ENCODE peak calls at places on chromosomes 2 and 18, in eight cellular contexts. H, A, B, V, G, O, L and M are unnamed samples.

GRCh38 chr2:102790086-102790453 is 28.2 kb downstream of the TMEM182 start:
- DNase-seq in O (no peak), B (no peak), L (no peak), V (no peak), G (no peak), H (no peak), A (no peak), M (no peak)

GRCh38 chr2:160479269-160479668 is 14.3 kb downstream of the RBMS1 start:
- DNase-seq in G (no peak), A (no peak), O (no peak), V (no peak), L (no peak), H (no peak), B (no peak), M (no peak)

GRCh38 chr2:46489430-46489829 is 10.1 kb downstream of the TMEM247 start:
- DNase-seq in O (no peak), B (no peak), L (no peak), G (no peak), V (no peak), A (no peak), H (no peak), M (no peak)

GRCh38 chr2:45532171-45532570 is 78.9 kb downstream of the SRBD1 start:
- DNase-seq in A (no peak), V (no peak), G (no peak), O (no peak), L (no peak), B (no peak), H (no peak), M (no peak)

GRCh38 chr2:239445771-239446524 is 45.1 kb upstream of the HDAC4 start:
- DNase-seq in H (no peak), B (peak), V (no peak), G (no peak), L (no peak), A (no peak), O (no peak), M (peak)

GRCh38 chr2:238069877-238070276 is 9.1 kb downstream of the SCLY start:
- DNase-seq in L (no peak), B (no peak), V (no peak), G (no peak), A (no peak), H (no peak), O (no peak), M (peak)

GRCh38 chr2:172704072-172704936 is 31.3 kb upstream of the RAPGEF4 start:
- DNase-seq in O (no peak), L (no peak), G (no peak), A (peak), V (peak), B (no peak), H (peak), M (no peak)

GRCh38 chr2:240820607-240821428 is 799 bp upstream of the KIF1A start:
- DNase-seq in L (peak), H (no peak), G (no peak), V (no peak), O (peak), B (peak), A (peak), M (peak)

GRCh38 chr2:141015339-141016047 is 1115.3 kb downstream of the LRP1B start:
- DNase-seq in O (no peak), H (no peak), L (no peak), G (no peak), B (peak), V (peak), A (peak), M (no peak)

GRCh38 chr2:69012310-69013122 is 463 bp upstream of the ANTXR1 start:
- DNase-seq in V (peak), G (peak), B (peak), A (peak), H (peak), L (peak), O (peak), M (peak)

GRCh38 chr2:18178736-18179349 is 300.4 kb downstream of the KCNS3 start:
- DNase-seq in B (no peak), V (peak), L (peak), G (peak), A (peak), O (no peak), H (peak), M (no peak)

GRCh38 chr2:20175267-20175666 is 49.7 kb downstream of the SDC1 start:
- DNase-seq in G (no peak), A (no peak), O (peak), H (no peak), V (no peak), L (no peak), B (no peak), M (peak)

GRCh38 chr2:179341152-179341866 is 76.7 kb upstream of the SESTD1 start:
- DNase-seq in O (no peak), H (no peak), G (no peak), A (no peak), L (no peak), B (no peak), V (no peak), M (no peak)

GRCh38 chr2:155382781-155383180 is 684.3 kb downstream of the KCNJ3 start:
- DNase-seq in G (no peak), B (no peak), V (no peak), A (no peak), H (no peak), O (no peak), L (no peak), M (no peak)

GRCh38 chr2:10377747-10378085 is 70.4 kb downstream of the ODC1 start:
- DNase-seq in O (peak), H (no peak), A (no peak), V (no peak), L (no peak), B (no peak), G (no peak), M (no peak)

GRCh38 chr18:13502585-13502984 is 223.8 kb downstream of the FAM210A start:
- DNase-seq in G (no peak), L (no peak), O (no peak), H (no peak), A (no peak), B (peak), V (no peak), M (no peak)

GRCh38 chr18:24672165-24672950 is 211.9 kb downstream of the HRH4 start:
- DNase-seq in B (peak), H (no peak), G (no peak), A (no peak), O (no peak), V (no peak), L (no peak), M (no peak)

GRCh38 chr2:7809640-7810039 is 872.2 kb upstream of the ID2 start:
- DNase-seq in B (no peak), L (no peak), O (no peak), A (no peak), G (no peak), H (no peak), V (no peak), M (no peak)

GRCh38 chr2:68921646-68922045 is 31.0 kb downstream of the GKN2 start:
- DNase-seq in G (no peak), H (no peak), A (no peak), B (no peak), L (no peak), V (peak), O (no peak), M (no peak)

GRCh38 chr18:33101316-33101715 is 328.5 kb upstream of the KLHL14 start:
- DNase-seq in B (no peak), A (no peak), H (no peak), L (no peak), V (no peak), G (no peak), O (no peak), M (no peak)

GRCh38 chr18:79093986-79094385 is 24.8 kb downstream of the ATP9B start:
- DNase-seq in V (no peak), O (no peak), L (no peak), H (no peak), B (no peak), A (no peak), G (no peak), M (no peak)

GRCh38 chr2:122734756-122735155 is 979.3 kb downstream of the TSN start:
- DNase-seq in V (peak), L (no peak), G (no peak), O (no peak), B (no peak), A (no peak), H (no peak), M (no peak)